ENCODE peak calls at places on chromosome X, in ten cellular contexts. Q, N, V, C, R, E, L, X, U and D are unnamed samples.

GRCh38 chrX:57929373-57929772 is 19.1 kb upstream of the ZXDA start:
- DNase-seq in Q (no peak), N (no peak), V (no peak), C (no peak), R (peak; percentile 44), E (peak; percentile 63), L (no peak), X (peak; percentile 26), U (peak; percentile 36), D (no peak)

GRCh38 chrX:105323951-105324350 is 103.5 kb upstream of the TEX13A start:
- DNase-seq in Q (no peak), N (no peak), V (no peak), C (no peak), R (no peak), E (peak; percentile 71), L (no peak), X (peak; percentile 80), U (no peak), D (no peak)

GRCh38 chrX:16187024-16187698 is 19.9 kb downstream of the MAGEB17 start:
- DNase-seq in Q (no peak), N (no peak), V (no peak), C (no peak), R (no peak), E (no peak), L (no peak), X (no peak), U (peak; percentile 51), D (no peak)

GRCh38 chrX:50618788-50619558 is 148.3 kb upstream of the DGKK start:
- DNase-seq in Q (no peak), N (no peak), V (no peak), C (no peak), R (no peak), E (peak; percentile 33), L (no peak), X (peak; percentile 32), U (no peak), D (no peak)

GRCh38 chrX:118208476-118208875 is 91.9 kb upstream of the KLHL13 start:
- DNase-seq in Q (no peak), N (no peak), V (no peak), C (no peak), R (no peak), E (no peak), L (no peak), X (no peak), U (no peak), D (no peak)

GRCh38 chrX:55220119-55220794 is at the start of gene PAGE5:
- DNase-seq in Q (no peak), N (no peak), V (no peak), C (no peak), R (no peak), E (no peak), L (no peak), X (no peak), U (no peak), D (no peak)

GRCh38 chrX:41720125-41720780 is 3.7 kb upstream of the GPR82 start:
- DNase-seq in Q (peak; percentile 47), N (no peak), V (no peak), C (no peak), R (peak; percentile 29), E (peak; percentile 58), L (no peak), X (no peak), U (no peak), D (no peak)

GRCh38 chrX:49106930-49107329 is 16.6 kb downstream of the GPKOW start:
- DNase-seq in Q (no peak), N (peak; percentile 60), V (no peak), C (no peak), R (peak; percentile 24), E (peak; percentile 71), L (peak; percentile 18), X (no peak), U (peak; percentile 62), D (no peak)

GRCh38 chrX:148380107-148380506 is 120.3 kb upstream of the AFF2 start:
- DNase-seq in Q (no peak), N (no peak), V (no peak), C (no peak), R (peak; percentile 61), E (no peak), L (no peak), X (no peak), U (no peak), D (no peak)

GRCh38 chrX:148382983-148383382 is 117.4 kb upstream of the AFF2 start:
- DNase-seq in Q (no peak), N (no peak), V (no peak), C (no peak), R (no peak), E (no peak), L (no peak), X (no peak), U (no peak), D (no peak)

GRCh38 chrX:148376342-148376741 is 124.1 kb upstream of the AFF2 start:
- DNase-seq in Q (no peak), N (no peak), V (no peak), C (no peak), R (no peak), E (no peak), L (no peak), X (no peak), U (no peak), D (no peak)

GRCh38 chrX:148381603-148382002 is 118.8 kb upstream of the AFF2 start:
- DNase-seq in Q (no peak), N (no peak), V (no peak), C (no peak), R (peak; percentile 36), E (no peak), L (no peak), X (no peak), U (no peak), D (no peak)

GRCh38 chrX:148380614-148381561 is 119.5 kb upstream of the AFF2 start:
- DNase-seq in Q (peak; percentile 46), N (no peak), V (no peak), C (no peak), R (peak; percentile 65), E (no peak), L (no peak), X (peak; percentile 2), U (no peak), D (no peak)
- H3K4me3 ChIP-seq in Q (peak overlapping the region; percentile 32), N (no peak overlapping the region), V (no peak overlapping the region), C (no peak overlapping the region), R (peak overlapping the region; percentile 60), E (no peak overlapping the region), L (no peak overlapping the region), X (no peak overlapping the region), U (no peak overlapping the region), D (no peak overlapping the region)

DNA sequence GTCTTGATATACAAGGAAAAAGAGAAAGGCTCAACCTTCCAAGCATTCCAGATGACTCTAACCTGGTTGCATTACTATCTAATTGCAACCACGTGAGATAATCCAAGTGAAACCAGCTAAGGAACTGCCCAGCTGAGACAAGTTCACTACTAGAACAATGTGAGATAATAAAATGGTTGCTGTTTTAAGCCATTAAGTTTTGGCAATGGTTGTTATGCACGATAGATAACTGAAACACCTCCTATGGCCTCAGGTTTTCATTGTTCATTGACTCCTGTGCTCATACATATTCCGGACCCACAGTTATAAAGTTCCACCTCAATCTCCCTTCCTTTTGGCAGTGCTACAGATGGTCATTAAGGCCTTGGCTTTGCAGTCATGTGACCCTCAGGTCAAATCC is 9.2 kb upstream of the CXorf66 start:
- DNase-seq in Q (no peak), N (no peak), V (no peak), C (no peak), R (no peak), E (no peak), L (no peak), X (no peak), U (no peak), D (no peak)
- TF ChIP-seq CTCF in Q (no peak), N (no peak), V (no peak), C (no peak), R (no peak), E (no peak), L (no peak), X (no peak), U (no peak), D (no peak)

DNA sequence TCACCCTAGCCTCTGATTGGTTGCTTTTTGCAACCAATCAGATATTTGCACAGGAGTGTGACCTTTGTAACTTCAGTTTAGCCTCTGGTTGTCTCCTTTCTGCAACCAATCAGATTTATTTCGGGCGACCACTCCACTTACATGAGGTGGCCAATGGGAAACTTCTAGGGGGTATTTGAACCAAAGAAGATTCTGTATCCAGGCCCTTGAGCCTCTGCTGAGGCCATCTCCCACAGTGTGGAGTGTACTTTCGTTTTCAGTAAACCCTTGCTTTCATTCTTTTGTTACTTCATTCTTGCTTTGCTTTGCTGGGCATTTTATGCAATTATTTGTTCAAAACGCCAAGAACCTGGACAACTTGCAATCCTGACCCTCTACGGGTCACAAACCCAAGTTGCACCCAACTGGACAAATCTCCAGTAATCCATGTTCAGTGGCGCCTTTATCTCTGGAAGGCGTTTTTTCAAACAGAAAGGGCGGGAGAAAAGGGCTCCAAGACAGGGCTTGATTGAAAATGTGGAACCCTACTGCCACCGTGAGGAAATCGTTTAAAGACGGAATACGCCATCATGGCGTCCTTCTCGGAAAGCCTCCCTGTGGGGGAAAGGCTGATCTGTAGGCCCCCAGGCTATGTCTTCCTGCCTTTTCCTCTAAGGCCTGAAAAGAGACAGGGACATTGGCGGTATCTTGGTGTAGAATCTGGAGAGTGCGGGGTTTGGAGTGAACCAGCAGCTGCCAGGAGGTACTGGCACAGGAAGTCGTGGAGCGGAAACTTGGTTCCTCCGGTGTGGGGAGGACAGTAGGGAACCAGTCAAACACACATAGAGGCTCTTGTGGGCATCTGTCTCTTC is 184.6 kb downstream of the OR13H1 start:
- DNase-seq in Q (peak; percentile 63), N (peak; percentile 74), V (no peak), C (no peak), R (no peak), E (no peak), L (no peak), X (peak; percentile 78), U (peak; percentile 76), D (no peak)
- H3K4me3 ChIP-seq in Q (peak overlapping the region; percentile 56), N (peak overlapping the region; percentile 70), V (peak overlapping the region; percentile 21), C (no peak overlapping the region), R (no peak overlapping the region), E (no peak overlapping the region), L (peak overlapping the region; percentile 56), X (peak overlapping the region; percentile 33), U (peak overlapping the region; percentile 30), D (no peak overlapping the region)

GRCh38 chrX:133437356-133437755 is 22.1 kb upstream of the GPC4 start:
- DNase-seq in Q (no peak), N (no peak), V (no peak), C (no peak), R (no peak), E (no peak), L (no peak), X (no peak), U (no peak), D (no peak)

GRCh38 chrX:133437771-133438170 is 22.5 kb upstream of the GPC4 start:
- DNase-seq in Q (no peak), N (no peak), V (no peak), C (no peak), R (no peak), E (no peak), L (no peak), X (no peak), U (no peak), D (no peak)

GRCh38 chrX:133444196-133444595 is 28.9 kb upstream of the GPC4 start:
- DNase-seq in Q (no peak), N (no peak), V (no peak), C (no peak), R (no peak), E (no peak), L (no peak), X (peak; percentile 35), U (no peak), D (no peak)

GRCh38 chrX:133440797-133441163 is 25.5 kb upstream of the GPC4 start:
- DNase-seq in Q (no peak), N (no peak), V (no peak), C (no peak), R (no peak), E (no peak), L (no peak), X (no peak), U (no peak), D (no peak)

DNA sequence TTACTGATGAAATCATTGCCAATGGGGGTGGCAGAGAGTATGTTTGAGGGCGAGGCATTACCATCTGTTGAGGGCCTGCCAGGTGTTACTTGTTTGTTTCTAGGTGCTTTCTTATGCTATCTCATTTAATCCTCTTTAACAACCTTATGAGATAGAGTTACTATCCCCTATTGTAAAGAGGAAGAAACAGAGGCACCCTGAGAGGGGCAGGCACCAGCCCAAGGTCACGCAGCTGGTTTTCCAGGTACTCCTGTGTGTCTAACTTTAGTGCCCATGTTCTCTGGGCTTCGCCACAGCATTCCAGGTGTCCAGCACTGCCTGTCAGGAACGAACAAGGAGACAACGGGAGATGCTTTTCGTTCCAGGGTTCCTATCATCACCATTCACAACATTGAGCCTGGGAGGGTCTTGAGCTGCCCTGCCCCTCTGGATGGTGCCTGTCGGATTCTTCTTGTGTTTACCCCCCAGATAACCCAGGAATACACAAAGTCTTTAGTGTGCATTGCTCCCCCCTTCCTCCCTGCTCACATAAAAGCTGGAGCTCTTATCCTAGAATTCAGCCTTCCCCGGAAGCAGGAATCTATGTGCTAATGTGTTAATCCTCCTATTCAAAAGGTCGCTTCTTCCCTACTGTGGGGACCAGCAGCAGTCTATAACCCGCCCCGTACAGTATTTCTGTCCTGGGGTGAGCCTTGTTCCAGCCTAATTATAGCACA is 24.9 kb upstream of the GPC4 start:
- DNase-seq in Q (no peak), N (no peak), V (no peak), C (no peak), R (no peak), E (no peak), L (no peak), X (no peak), U (no peak), D (no peak)
- TF ChIP-seq CTCF in Q (no peak), N (no peak), V (no peak), C (no peak), R (no peak), E (no peak), L (no peak), X (no peak), U (no peak), D (no peak)